ENCODE peak calls at places on chromosomes 13 and 19, in four cellular contexts. One of them, this sample, is unnamed.

GRCh38 chr13:22110368-22110767 is 439.5 kb downstream of the FGF9 start:
- DNase-seq in stomach: no peak
- DNase-seq in GM23338: no peak
- DNase-seq in tibial artery: peak
- DNase-seq in this sample: no peak

GRCh38 chr13:36673838-36674326 is at the start of gene SERTM1:
- DNase-seq in stomach: no peak
- DNase-seq in GM23338: peak
- DNase-seq in tibial artery: no peak
- DNase-seq in this sample: no peak

GRCh38 chr19:39195755-39196154 is 1.0 kb upstream of the NCCRP1 start:
- DNase-seq in stomach: peak
- DNase-seq in GM23338: no peak
- DNase-seq in tibial artery: no peak
- DNase-seq in this sample: peak

GRCh38 chr13:101640797-101641400 is 188.4 kb downstream of the ITGBL1 start:
- DNase-seq in stomach: no peak
- DNase-seq in GM23338: no peak
- DNase-seq in tibial artery: no peak
- DNase-seq in this sample: no peak

GRCh38 chr19:49888478-49888901 is 8.2 kb downstream of the IL4I1 start:
- DNase-seq in stomach: no peak
- DNase-seq in GM23338: no peak
- DNase-seq in tibial artery: no peak
- DNase-seq in this sample: no peak

GRCh38 chr13:94323746-94324408 is 155.6 kb downstream of the DCT start:
- DNase-seq in stomach: no peak
- DNase-seq in GM23338: peak
- DNase-seq in tibial artery: no peak
- DNase-seq in this sample: peak

GRCh38 chr19:21789761-21790160 is 22.4 kb upstream of the ZNF100 start:
- DNase-seq in stomach: no peak
- DNase-seq in GM23338: no peak
- DNase-seq in tibial artery: no peak
- DNase-seq in this sample: no peak

GRCh38 chr13:50527612-50528509 is 315.6 kb downstream of the DLEU7 start:
- DNase-seq in stomach: no peak
- DNase-seq in GM23338: no peak
- DNase-seq in tibial artery: no peak
- DNase-seq in this sample: no peak

GRCh38 chr13:53138369-53139036 is 109.9 kb downstream of the OLFM4 start:
- DNase-seq in stomach: no peak
- DNase-seq in GM23338: no peak
- DNase-seq in tibial artery: peak
- DNase-seq in this sample: no peak

GRCh38 chr19:41354343-41354974 is 737 bp upstream of the TGFB1 start:
- DNase-seq in stomach: no peak
- DNase-seq in GM23338: no peak
- DNase-seq in tibial artery: no peak
- DNase-seq in this sample: no peak

GRCh38 chr19:35715981-35716734 is 1.6 kb upstream of the KMT2B start:
- DNase-seq in stomach: peak
- DNase-seq in GM23338: peak
- DNase-seq in tibial artery: peak
- DNase-seq in this sample: no peak
- H3K27ac ChIP-seq in stomach: peak
- H3K27ac ChIP-seq in GM23338: peak
- H3K27ac ChIP-seq in tibial artery: peak
- H3K27ac ChIP-seq in this sample: peak

GRCh38 chr13:112616586-112617381 is 28.8 kb upstream of the TUBGCP3 start:
- DNase-seq in stomach: no peak
- DNase-seq in GM23338: peak
- DNase-seq in tibial artery: no peak
- DNase-seq in this sample: no peak
- H3K27ac ChIP-seq in stomach: no peak
- H3K27ac ChIP-seq in GM23338: no peak
- H3K27ac ChIP-seq in tibial artery: no peak
- H3K27ac ChIP-seq in this sample: no peak

GRCh38 chr13:59534806-59535205 is 628.9 kb downstream of the DIAPH3 start:
- DNase-seq in stomach: no peak
- DNase-seq in GM23338: no peak
- DNase-seq in tibial artery: no peak
- DNase-seq in this sample: no peak

GRCh38 chr13:59531571-59532091 is 632.1 kb downstream of the DIAPH3 start:
- DNase-seq in stomach: peak
- DNase-seq in GM23338: peak
- DNase-seq in tibial artery: peak
- DNase-seq in this sample: peak

GRCh38 chr13:59537500-59537899 is 626.2 kb downstream of the DIAPH3 start:
- DNase-seq in stomach: no peak
- DNase-seq in GM23338: no peak
- DNase-seq in tibial artery: no peak
- DNase-seq in this sample: no peak

GRCh38 chr13:59532405-59532804 is 631.3 kb downstream of the DIAPH3 start:
- DNase-seq in stomach: no peak
- DNase-seq in GM23338: no peak
- DNase-seq in tibial artery: no peak
- DNase-seq in this sample: no peak

GRCh38 chr13:59533561-59534337 is 630.0 kb downstream of the DIAPH3 start:
- DNase-seq in stomach: no peak
- DNase-seq in GM23338: no peak
- DNase-seq in tibial artery: no peak
- DNase-seq in this sample: no peak
- H3K27ac ChIP-seq in stomach: no peak
- H3K27ac ChIP-seq in GM23338: no peak
- H3K27ac ChIP-seq in tibial artery: no peak
- H3K27ac ChIP-seq in this sample: no peak

DNA sequence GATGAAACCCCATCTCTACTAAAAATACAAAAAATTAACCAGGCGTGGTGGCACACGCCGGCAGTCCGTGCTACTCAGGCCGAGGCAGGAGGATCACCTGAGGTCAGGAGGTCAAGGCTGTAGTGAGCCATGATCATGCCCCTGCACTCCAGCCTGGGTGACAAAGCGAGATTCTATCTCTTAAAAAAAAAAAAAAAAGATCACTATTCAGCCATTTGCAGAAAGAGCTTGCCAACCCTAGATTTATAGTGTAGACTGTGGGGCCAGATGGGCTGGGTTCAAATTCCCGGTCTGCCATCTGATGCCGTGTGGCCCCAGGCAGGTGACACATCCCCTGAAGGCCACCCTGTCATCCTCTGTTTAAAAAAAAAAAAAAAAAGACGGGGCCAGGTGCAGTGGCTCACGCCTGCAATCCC is 28.9 kb downstream of the SMIM24 start:
- DNase-seq in stomach: no peak
- DNase-seq in GM23338: no peak
- DNase-seq in tibial artery: no peak
- DNase-seq in this sample: no peak
- H3K27ac ChIP-seq in stomach: peak
- H3K27ac ChIP-seq in GM23338: no peak
- H3K27ac ChIP-seq in tibial artery: peak
- H3K27ac ChIP-seq in this sample: no peak

GRCh38 chr13:110319397-110319773 is 12.3 kb downstream of the COL4A2 start:
- DNase-seq in stomach: no peak
- DNase-seq in GM23338: no peak
- DNase-seq in tibial artery: no peak
- DNase-seq in this sample: no peak
- H3K27ac ChIP-seq in stomach: peak
- H3K27ac ChIP-seq in GM23338: peak
- H3K27ac ChIP-seq in tibial artery: peak
- H3K27ac ChIP-seq in this sample: no peak

GRCh38 chr19:7931221-7932061 is 5.5 kb upstream of the CTXN1 start:
- DNase-seq in stomach: no peak
- DNase-seq in GM23338: no peak
- DNase-seq in tibial artery: no peak
- DNase-seq in this sample: no peak

GRCh38 chr19:7933411-7933810 is 7.5 kb upstream of the CTXN1 start:
- DNase-seq in stomach: no peak
- DNase-seq in GM23338: peak
- DNase-seq in tibial artery: no peak
- DNase-seq in this sample: no peak

GRCh38 chr19:7932276-7932929 is 6.5 kb upstream of the CTXN1 start:
- DNase-seq in stomach: no peak
- DNase-seq in GM23338: no peak
- DNase-seq in tibial artery: no peak
- DNase-seq in this sample: no peak

GRCh38 chr19:7933828-7934725 is 8.1 kb upstream of the CTXN1 start:
- DNase-seq in stomach: no peak
- DNase-seq in GM23338: no peak
- DNase-seq in tibial artery: no peak
- DNase-seq in this sample: no peak

DNA sequence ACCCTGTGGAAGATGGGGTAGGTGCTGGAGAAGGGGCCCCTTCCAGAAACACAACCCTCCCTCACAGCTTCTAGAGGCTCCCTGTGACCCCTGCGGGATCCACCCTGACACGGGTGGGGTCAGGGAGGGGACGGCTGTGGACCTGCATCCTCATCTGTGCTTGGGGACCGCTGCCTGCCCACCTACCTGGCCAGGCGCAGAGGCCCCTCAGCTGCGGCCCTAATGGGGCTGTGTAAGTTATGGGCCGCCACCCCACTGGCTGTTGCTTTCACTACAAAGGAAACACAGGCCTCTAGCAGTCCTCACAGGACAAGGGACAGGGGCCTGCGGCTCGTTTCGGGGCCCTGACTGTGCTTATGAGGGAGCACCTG is 7.0 kb upstream of the CTXN1 start:
- DNase-seq in stomach: no peak
- DNase-seq in GM23338: no peak
- DNase-seq in tibial artery: no peak
- DNase-seq in this sample: no peak
- H3K27ac ChIP-seq in stomach: no peak
- H3K27ac ChIP-seq in GM23338: no peak
- H3K27ac ChIP-seq in tibial artery: peak
- H3K27ac ChIP-seq in this sample: no peak

GRCh38 chr13:44431150-44431549 is 57.5 kb downstream of the SERP2 start:
- DNase-seq in stomach: no peak
- DNase-seq in GM23338: no peak
- DNase-seq in tibial artery: no peak
- DNase-seq in this sample: no peak
- H3K27ac ChIP-seq in stomach: no peak
- H3K27ac ChIP-seq in GM23338: no peak
- H3K27ac ChIP-seq in tibial artery: no peak
- H3K27ac ChIP-seq in this sample: no peak

GRCh38 chr19:1455336-1456120 is 5.6 kb downstream of the APC2 start:
- DNase-seq in stomach: peak
- DNase-seq in GM23338: peak
- DNase-seq in tibial artery: no peak
- DNase-seq in this sample: peak
- H3K27ac ChIP-seq in stomach: no peak
- H3K27ac ChIP-seq in GM23338: no peak
- H3K27ac ChIP-seq in tibial artery: no peak
- H3K27ac ChIP-seq in this sample: no peak

GRCh38 chr13:43301341-43301969 is 278.1 kb downstream of the DNAJC15 start:
- DNase-seq in stomach: no peak
- DNase-seq in GM23338: no peak
- DNase-seq in tibial artery: no peak
- DNase-seq in this sample: no peak
- H3K27ac ChIP-seq in stomach: no peak
- H3K27ac ChIP-seq in GM23338: no peak
- H3K27ac ChIP-seq in tibial artery: no peak
- H3K27ac ChIP-seq in this sample: no peak

GRCh38 chr19:54100560-54100959 is at the start of gene OSCAR:
- DNase-seq in stomach: no peak
- DNase-seq in GM23338: no peak
- DNase-seq in tibial artery: no peak
- DNase-seq in this sample: no peak

GRCh38 chr19:54095136-54095858 is 5.3 kb downstream of the OSCAR start:
- DNase-seq in stomach: no peak
- DNase-seq in GM23338: no peak
- DNase-seq in tibial artery: no peak
- DNase-seq in this sample: no peak

GRCh38 chr19:54102421-54103169 is at the start of gene NDUFA3:
- DNase-seq in stomach: peak
- DNase-seq in GM23338: peak
- DNase-seq in tibial artery: peak
- DNase-seq in this sample: peak

GRCh38 chr19:54094601-54095000 is 6.0 kb downstream of the OSCAR start:
- DNase-seq in stomach: no peak
- DNase-seq in GM23338: peak
- DNase-seq in tibial artery: no peak
- DNase-seq in this sample: no peak

GRCh38 chr19:54096642-54097106 is 3.9 kb downstream of the OSCAR start:
- DNase-seq in stomach: no peak
- DNase-seq in GM23338: peak
- DNase-seq in tibial artery: no peak
- DNase-seq in this sample: no peak
- H3K27ac ChIP-seq in stomach: no peak
- H3K27ac ChIP-seq in GM23338: no peak
- H3K27ac ChIP-seq in tibial artery: peak
- H3K27ac ChIP-seq in this sample: peak